ENCODE peak calls at places on chromosomes 13 and 19, in seven cellular contexts. S is A673, D is non-pigmented ciliary epithelial cell, F is AG09309, R is omental fat pad, I is B cell, T is nucleus accumbens. U is an unnamed sample.

GRCh38 chr19:3932931-3933810 is at the start of gene NMRK2:
- DNase-seq in S (no peak), D (no peak), F (no peak), R (no peak), I (peak), T (no peak), U (peak)

GRCh38 chr19:45402469-45403070 is 2.3 kb downstream of the PPP1R13L start:
- DNase-seq in S (no peak), D (no peak), F (no peak), R (no peak), I (peak), T (no peak), U (no peak)

GRCh38 chr13:103078145-103078544 is 11.9 kb upstream of the SLC10A2 start:
- DNase-seq in S (no peak), D (no peak), F (no peak), R (no peak), I (no peak), T (no peak), U (no peak)

GRCh38 chr19:22052644-22053013 is 345 bp downstream of the ZNF257 start:
- DNase-seq in S (no peak), D (no peak), F (no peak), R (no peak), I (peak), T (no peak), U (peak)

GRCh38 chr19:51131780-51132680 is 7.3 kb downstream of the SIGLEC9 start:
- DNase-seq in S (no peak), D (no peak), F (no peak), R (no peak), I (no peak), T (no peak), U (peak)

GRCh38 chr13:40666905-40667621 is 622 bp upstream of the FOXO1 start:
- DNase-seq in S (no peak), D (no peak), F (no peak), R (no peak), I (peak), T (peak), U (peak)

GRCh38 chr13:29480893-29481525 is 114.5 kb downstream of the SLC7A1 start:
- DNase-seq in S (no peak), D (no peak), F (no peak), R (no peak), I (no peak), T (no peak), U (peak)

GRCh38 chr13:40780822-40781401 is 8.5 kb upstream of the SLC25A15 start:
- DNase-seq in S (peak), D (no peak), F (no peak), R (no peak), I (no peak), T (no peak), U (no peak)

GRCh38 chr13:67148219-67148583 is 81.9 kb downstream of the PCDH9 start:
- DNase-seq in S (no peak), D (peak), F (no peak), R (no peak), I (no peak), T (no peak), U (no peak)

GRCh38 chr19:38264486-38265212 is at the start of gene SPINT2:
- DNase-seq in S (no peak), D (no peak), F (no peak), R (no peak), I (peak), T (peak), U (no peak)

GRCh38 chr19:29812080-29812880 is 489 bp downstream of the CCNE1 start:
- DNase-seq in S (no peak), D (no peak), F (no peak), R (no peak), I (peak), T (no peak), U (no peak)

GRCh38 chr13:77136902-77137420 is 110.0 kb upstream of the FBXL3 start:
- DNase-seq in S (no peak), D (peak), F (no peak), R (no peak), I (no peak), T (no peak), U (no peak)

GRCh38 chr19:4213116-4213515 is 16.2 kb upstream of the EBI3 start:
- DNase-seq in S (no peak), D (no peak), F (no peak), R (no peak), I (no peak), T (no peak), U (no peak)

GRCh38 chr13:32040689-32041088 is 9.1 kb downstream of the FRY start:
- DNase-seq in S (no peak), D (no peak), F (no peak), R (no peak), I (no peak), T (no peak), U (no peak)

GRCh38 chr19:48751835-48752510 is 468 bp downstream of the FUT1 start:
- DNase-seq in S (no peak), D (no peak), F (no peak), R (no peak), I (peak), T (no peak), U (no peak)

GRCh38 chr19:35153701-35154534 is 617 bp upstream of the FXYD5 start:
- DNase-seq in S (peak), D (no peak), F (no peak), R (no peak), I (peak), T (no peak), U (no peak)

GRCh38 chr13:20702945-20703784 is at the start of gene IL17D:
- DNase-seq in S (peak), D (no peak), F (no peak), R (no peak), I (peak), T (peak), U (no peak)

GRCh38 chr13:72390909-72391308 is 336.5 kb downstream of the MZT1 start:
- DNase-seq in S (no peak), D (no peak), F (no peak), R (no peak), I (no peak), T (no peak), U (no peak)

GRCh38 chr13:97726664-97727235 is 226.7 kb upstream of the IPO5 start:
- DNase-seq in S (peak), D (no peak), F (no peak), R (no peak), I (no peak), T (no peak), U (no peak)

GRCh38 chr13:85406269-85406975 is 392.8 kb downstream of the SLITRK6 start:
- DNase-seq in S (no peak), D (no peak), F (no peak), R (no peak), I (no peak), T (peak), U (no peak)

GRCh38 chr19:18697680-18698079 is 14.2 kb downstream of the CRTC1 start:
- DNase-seq in S (no peak), D (no peak), F (no peak), R (no peak), I (no peak), T (no peak), U (no peak)

GRCh38 chr13:33073338-33073737 is 57.1 kb downstream of the KL start:
- DNase-seq in S (no peak), D (no peak), F (no peak), R (no peak), I (no peak), T (no peak), U (no peak)

GRCh38 chr13:39765801-39766463 is 110.5 kb downstream of the COG6 start:
- DNase-seq in S (peak), D (no peak), F (no peak), R (no peak), I (no peak), T (peak), U (no peak)

GRCh38 chr13:98052412-98052811 is 90.5 kb upstream of the FARP1 start:
- DNase-seq in S (no peak), D (no peak), F (no peak), R (no peak), I (no peak), T (no peak), U (no peak)

GRCh38 chr13:66837246-66837645 is 392.9 kb downstream of the PCDH9 start:
- DNase-seq in S (no peak), D (no peak), F (no peak), R (no peak), I (no peak), T (no peak), U (no peak)

GRCh38 chr19:16210168-16210567 is 12.5 kb downstream of the AP1M1 start:
- DNase-seq in S (no peak), D (no peak), F (no peak), R (no peak), I (no peak), T (no peak), U (no peak)

GRCh38 chr13:38180100-38180499 is 169.6 kb upstream of the UFM1 start:
- DNase-seq in S (no peak), D (no peak), F (peak), R (no peak), I (no peak), T (no peak), U (no peak)

GRCh38 chr13:109371066-109371465 is 415.3 kb downstream of the IRS2 start:
- DNase-seq in S (no peak), D (no peak), F (no peak), R (no peak), I (no peak), T (no peak), U (no peak)

GRCh38 chr19:3821857-3822364 is 35.7 kb upstream of the MATK start:
- DNase-seq in S (peak), D (no peak), F (no peak), R (peak), I (peak), T (peak), U (peak)

GRCh38 chr13:48066310-48066989 is 28.5 kb downstream of the MED4 start:
- DNase-seq in S (no peak), D (no peak), F (no peak), R (no peak), I (no peak), T (no peak), U (no peak)

GRCh38 chr13:19836472-19836871 is 27.0 kb downstream of the ZMYM5 start:
- DNase-seq in S (no peak), D (no peak), F (no peak), R (no peak), I (no peak), T (no peak), U (no peak)

GRCh38 chr13:114241918-114242317 is 7.2 kb downstream of the CDC16 start:
- DNase-seq in S (no peak), D (no peak), F (no peak), R (no peak), I (no peak), T (no peak), U (no peak)

GRCh38 chr19:1492474-1493006 is 1.6 kb downstream of the REEP6 start:
- DNase-seq in S (no peak), D (no peak), F (no peak), R (no peak), I (no peak), T (no peak), U (no peak)

GRCh38 chr13:37539176-37539575 is 59.4 kb downstream of the POSTN start:
- DNase-seq in S (no peak), D (no peak), F (no peak), R (no peak), I (no peak), T (no peak), U (no peak)

U was measured in cardiac septum.